ENCODE peak calls at places on chromosome 19, in four cellular contexts. U is choroid plexus epithelial cell, K is right lobe of liver, E is fibroblast of the aortic adventitia. F is an unnamed sample.

GRCh38 chr19:4575978-4576933 is 16.8 kb upstream of the SEMA6B start:
- DNase-seq in E (peak), U (peak), K (peak), F (peak)

GRCh38 chr19:39032164-39032918 is at the start of gene FBXO27:
- DNase-seq in U (peak), E (no peak), K (peak), F (no peak)

GRCh38 chr19:39110263-39110967 is 15.2 kb upstream of the PAK4 start:
- DNase-seq in E (peak), K (peak), U (peak), F (no peak)

GRCh38 chr19:47158879-47159509 is 28.4 kb downstream of the SAE1 start:
- DNase-seq in U (peak), K (no peak), E (no peak), F (no peak)

GRCh38 chr19:6773323-6773931 is 919 bp downstream of the VAV1 start:
- DNase-seq in K (peak), E (no peak), U (no peak), F (peak)

GRCh38 chr19:45526143-45526542 is 18.9 kb downstream of the VASP start:
- DNase-seq in U (peak), E (peak), K (no peak), F (peak)

GRCh38 chr19:5999693-6000092 is 21.8 kb upstream of the RANBP3 start:
- DNase-seq in K (no peak), U (no peak), E (no peak), F (no peak)

GRCh38 chr19:18557474-18558201 is at the start of gene KXD1:
- DNase-seq in U (peak), E (peak), K (peak), F (peak)

GRCh38 chr19:55213547-55213946 is 4.2 kb upstream of the PTPRH start:
- DNase-seq in E (no peak), K (no peak), U (no peak), F (no peak)

GRCh38 chr19:30479231-30479630 is 107.0 kb downstream of the ZNF536 start:
- DNase-seq in U (no peak), E (no peak), K (no peak), F (no peak)

GRCh38 chr19:18878058-18878797 is 17.7 kb downstream of the CERS1 start:
- DNase-seq in U (no peak), K (peak), E (no peak), F (no peak)

GRCh38 chr19:39126593-39127187 is 1.1 kb downstream of the PAK4 start:
- DNase-seq in U (peak), K (peak), E (peak), F (no peak)

GRCh38 chr19:35843676-35844481 is 8.4 kb downstream of the NPHS1 start:
- DNase-seq in U (no peak), E (no peak), K (no peak), F (peak)

GRCh38 chr19:35345671-35346111 is 2.0 kb upstream of the FFAR1 start:
- DNase-seq in U (no peak), K (peak), E (no peak), F (peak)

GRCh38 chr19:23526302-23526701 is 131.0 kb upstream of the ZNF91 start:
- DNase-seq in E (no peak), U (no peak), K (no peak), F (no peak)

GRCh38 chr19:28508666-28509065 is 704.3 kb downstream of the UQCRFS1 start:
- DNase-seq in K (peak), E (no peak), U (no peak), F (no peak)

GRCh38 chr19:46782355-46783019 is 5.9 kb downstream of the SLC1A5 start:
- DNase-seq in K (no peak), U (no peak), E (no peak), F (no peak)

GRCh38 chr19:54162241-54162805 is 2.8 kb upstream of the LENG1 start:
- DNase-seq in U (peak), K (peak), E (peak), F (peak)

GRCh38 chr19:34241513-34242337 is 12.6 kb upstream of the GARRE1 start:
- DNase-seq in K (no peak), E (no peak), U (peak), F (no peak)

GRCh38 chr19:4518345-4519171 is at the start of gene PLIN4:
- DNase-seq in U (peak), E (peak), K (peak), F (peak)

GRCh38 chr19:53102186-53102585 is 1.0 kb downstream of the ZNF160 start:
- DNase-seq in E (peak), U (no peak), K (no peak), F (no peak)

GRCh38 chr19:28465317-28466086 is 747.4 kb downstream of the UQCRFS1 start:
- DNase-seq in U (peak), E (peak), K (no peak), F (no peak)

GRCh38 chr19:41883463-41883820 is 458 bp downstream of the ARHGEF1 start:
- DNase-seq in U (no peak), E (no peak), K (no peak), F (no peak)

DNA sequence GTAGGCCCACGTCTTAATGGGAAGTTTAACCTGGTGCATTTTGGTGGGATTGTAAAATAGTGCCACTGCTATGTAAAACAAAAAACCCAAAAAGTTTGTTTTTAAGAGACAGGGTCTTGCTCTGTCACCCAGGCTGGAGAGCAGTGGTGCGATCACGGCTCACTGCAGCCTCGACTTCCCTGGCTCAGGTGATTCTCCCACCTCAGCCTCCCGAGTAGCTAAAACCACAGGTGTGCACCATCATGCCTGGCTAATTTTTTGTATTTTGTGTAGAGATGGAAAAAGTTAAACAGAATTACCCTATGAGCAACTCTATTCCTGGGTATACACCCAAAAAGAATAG is 820 bp upstream of the REXO1 start:
- DNase-seq in E (no peak), K (no peak), U (no peak), F (no peak)
- H3K4me3 ChIP-seq in E (no peak), K (no peak), U (no peak), F (no peak)

GRCh38 chr19:13838943-13839192 is 38.1 kb upstream of the NANOS3 start:
- DNase-seq in K (no peak), E (no peak), U (no peak), F (no peak)
- H3K4me3 ChIP-seq in K (no peak), E (peak), U (peak), F (peak)

GRCh38 chr19:11538232-11539036 is at the start of gene CNN1:
- DNase-seq in U (peak), E (peak), K (no peak), F (peak)
- H3K4me3 ChIP-seq in U (peak), E (no peak), K (no peak), F (peak)

GRCh38 chr19:57566396-57567256 is 7.0 kb upstream of the ZNF550 start:
- DNase-seq in E (peak), U (peak), K (no peak), F (no peak)

GRCh38 chr19:57570707-57571106 is 8.0 kb downstream of the ZNF416 start:
- DNase-seq in U (no peak), E (no peak), K (no peak), F (no peak)

GRCh38 chr19:57576661-57577060 is 2.0 kb downstream of the ZNF416 start:
- DNase-seq in E (no peak), U (no peak), K (no peak), F (no peak)

DNA sequence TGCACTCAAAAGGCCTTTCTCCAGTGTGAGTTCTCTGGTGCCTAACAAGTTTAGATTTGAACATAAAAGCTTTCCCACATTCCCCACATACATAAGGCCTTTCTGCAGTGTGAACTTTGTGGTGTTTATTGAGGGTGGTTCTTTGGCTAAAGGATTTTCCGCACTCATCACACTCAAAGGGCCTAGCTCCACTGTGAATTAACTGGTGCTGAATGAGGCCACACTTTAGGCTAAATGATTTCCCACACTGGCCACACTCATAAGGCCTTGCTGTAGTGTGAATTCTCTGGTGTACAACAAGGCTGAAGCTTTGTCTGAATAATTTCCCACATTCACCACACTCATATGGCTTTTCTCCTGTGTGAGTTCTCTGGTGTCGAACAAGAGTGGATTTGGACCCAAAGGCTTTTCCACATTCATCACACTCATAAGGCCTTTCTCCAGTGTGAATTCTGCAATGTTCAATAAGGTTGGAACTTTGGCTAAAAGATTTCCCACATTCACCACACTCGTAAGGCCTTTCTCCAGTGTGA is 6.2 kb downstream of the ZNF416 start:
- DNase-seq in U (no peak), E (no peak), K (no peak), F (no peak)
- H3K4me3 ChIP-seq in U (no peak), E (no peak), K (no peak), F (no peak)

GRCh38 chr19:40464059-40465024 is 1.2 kb downstream of the BLVRB start:
- DNase-seq in K (peak), U (peak), E (peak), F (peak)
- H3K4me3 ChIP-seq in K (peak), U (peak), E (peak), F (peak)

GRCh38 chr19:1673645-1674292 is 21.4 kb upstream of the TCF3 start:
- DNase-seq in E (no peak), K (no peak), U (no peak), F (no peak)

GRCh38 chr19:1672038-1672768 is 19.8 kb upstream of the TCF3 start:
- DNase-seq in U (peak), E (peak), K (peak), F (peak)

GRCh38 chr19:1672769-1673644 is 20.6 kb upstream of the TCF3 start:
- DNase-seq in U (no peak), K (no peak), E (no peak), F (no peak)

GRCh38 chr19:1674293-1674679 is 21.9 kb upstream of the TCF3 start:
- DNase-seq in K (no peak), E (no peak), U (no peak), F (peak)

DNA sequence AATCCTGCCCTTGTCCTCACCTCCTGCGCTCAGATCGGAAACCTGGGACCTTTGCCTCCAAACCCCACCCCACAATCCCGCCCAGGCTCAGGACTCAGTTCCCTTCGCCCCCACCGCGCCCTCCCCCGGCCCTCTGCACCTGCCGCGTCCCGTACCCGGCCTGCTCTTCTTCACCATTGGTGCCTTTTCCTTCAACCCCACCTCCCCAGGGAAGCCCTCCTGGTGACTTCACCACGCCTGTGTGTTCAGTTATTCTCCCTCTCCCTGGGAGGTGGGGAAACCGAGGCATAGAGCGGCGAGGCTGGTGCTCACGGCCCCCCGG is 19.3 kb upstream of the TCF3 start:
- DNase-seq in E (no peak), U (no peak), K (no peak), F (no peak)
- H3K4me3 ChIP-seq in E (no peak), U (no peak), K (no peak), F (no peak)

GRCh38 chr19:10756371-10756770 is 38.5 kb downstream of the DNM2 start:
- DNase-seq in U (no peak), K (no peak), E (no peak), F (no peak)

GRCh38 chr19:10756791-10757190 is 38.9 kb downstream of the DNM2 start:
- DNase-seq in U (no peak), E (no peak), K (no peak), F (peak)

GRCh38 chr19:10760268-10760944 is 42.5 kb downstream of the DNM2 start:
- DNase-seq in K (no peak), E (no peak), U (no peak), F (no peak)

GRCh38 chr19:10761443-10762242 is 43.8 kb downstream of the DNM2 start:
- DNase-seq in E (no peak), U (no peak), K (no peak), F (no peak)

GRCh38 chr19:10758978-10759377 is 41.1 kb downstream of the DNM2 start:
- DNase-seq in E (no peak), K (no peak), U (no peak), F (peak)
- H3K4me3 ChIP-seq in E (no peak), K (no peak), U (no peak), F (no peak)

DNA sequence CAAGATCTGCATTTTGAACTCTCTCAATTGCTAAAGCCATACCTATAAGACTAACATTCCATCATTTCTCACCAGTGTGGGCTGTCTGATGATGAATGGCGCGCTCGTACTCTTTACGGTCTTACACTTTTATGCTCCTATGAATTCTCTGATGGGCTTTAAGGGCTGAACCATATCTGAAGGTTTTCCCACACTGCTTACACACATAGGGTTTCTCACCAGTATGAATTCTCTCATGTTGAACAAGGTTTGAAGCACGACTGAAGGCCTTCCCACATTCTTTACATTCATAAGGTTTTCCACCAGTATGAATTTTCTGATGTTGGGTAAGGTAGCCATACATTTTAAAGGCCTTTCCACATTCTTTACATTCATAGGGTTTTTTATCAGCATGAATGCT is 18.8 kb upstream of the ZNF607 start:
- DNase-seq in U (no peak), E (no peak), K (no peak), F (no peak)
- H3K4me3 ChIP-seq in U (no peak), E (no peak), K (no peak), F (no peak)

DNA sequence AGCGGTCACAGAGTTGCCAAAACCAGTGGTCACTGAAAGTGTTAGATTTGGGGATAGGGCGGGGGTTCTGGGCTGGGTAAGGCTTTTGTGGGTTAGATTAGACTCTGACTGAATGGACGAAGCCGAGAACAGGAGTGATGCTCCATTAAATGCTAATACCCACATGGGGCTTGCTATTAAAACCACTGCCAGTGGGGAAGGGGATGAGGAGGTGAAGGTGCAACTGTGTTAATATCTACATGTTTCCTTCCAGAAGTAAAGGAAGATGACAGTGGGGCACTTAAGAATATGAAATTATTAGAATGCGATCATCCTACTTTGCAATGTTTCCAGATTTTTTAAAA is 573 bp upstream of the ZNF614 start:
- DNase-seq in K (no peak), E (no peak), U (no peak), F (no peak)
- H3K4me3 ChIP-seq in K (peak), E (peak), U (peak), F (peak)